ENCODE peak calls at places on chromosome 19, in six cellular contexts. G, P, H, Q, V and R are unnamed samples.

GRCh38 chr19:2775556-2776430 is 7.3 kb downstream of the SGTA start:
- DNase-seq in P (no peak), V (no peak), Q (no peak), G (no peak), H (no peak), R (no peak)

GRCh38 chr19:6697291-6697690 is 23.2 kb downstream of the C3 start:
- DNase-seq in V (no peak), H (no peak), G (no peak), Q (no peak), P (no peak), R (no peak)

GRCh38 chr19:54574527-54575056 is 1.0 kb downstream of the LILRA2 start:
- DNase-seq in G (no peak), H (no peak), Q (no peak), V (no peak), P (no peak), R (no peak)

GRCh38 chr19:29446331-29446730 is 79.5 kb upstream of the VSTM2B start:
- DNase-seq in V (no peak), H (no peak), Q (no peak), G (no peak), P (no peak), R (no peak)

GRCh38 chr19:40223135-40223822 is 3.2 kb downstream of the CCNP start:
- DNase-seq in G (no peak), Q (no peak), V (no peak), H (peak; percentile 85), P (no peak), R (no peak)

GRCh38 chr19:3808420-3809143 is 22.4 kb upstream of the MATK start:
- DNase-seq in G (no peak), P (no peak), H (no peak), Q (no peak), V (no peak), R (no peak)

GRCh38 chr19:35977446-35978222 is 17.4 kb upstream of the SDHAF1 start:
- DNase-seq in H (no peak), Q (peak; percentile 45), V (peak; percentile 78), P (no peak), G (no peak), R (peak; percentile 59)

GRCh38 chr19:3509566-3509989 is 3.5 kb downstream of the FZR1 start:
- DNase-seq in V (no peak), G (no peak), P (no peak), Q (no peak), H (no peak), R (no peak)

GRCh38 chr19:41774515-41774980 is 19.2 kb downstream of the CEACAM6 start:
- DNase-seq in V (no peak), G (no peak), P (no peak), H (no peak), Q (peak; percentile 88), R (no peak)

GRCh38 chr19:55086730-55087541 is 11.3 kb downstream of the EPS8L1 start:
- DNase-seq in G (no peak), P (no peak), H (peak; percentile 88), V (no peak), Q (no peak), R (peak; percentile 99)

GRCh38 chr19:51064534-51065220 is at the start of gene KLK13:
- DNase-seq in P (no peak), H (peak; percentile 50), Q (peak; percentile 7), V (peak; percentile 98), G (no peak), R (no peak)

GRCh38 chr19:39846678-39847486 is 703 bp upstream of the FBL start:
- DNase-seq in P (no peak), V (peak; percentile 39), G (no peak), Q (no peak), H (no peak), R (no peak)

GRCh38 chr19:3054265-3054971 is 7.9 kb downstream of the TLE5 start:
- DNase-seq in V (no peak), Q (no peak), P (no peak), H (no peak), G (no peak), R (no peak)

GRCh38 chr19:2266183-2266993 is 10.2 kb upstream of the JSRP1 start:
- DNase-seq in Q (no peak), G (peak; percentile 54), V (peak; percentile 60), P (no peak), H (no peak), R (peak; percentile 46)

GRCh38 chr19:17951151-17952040 is 15.5 kb upstream of the KCNN1 start:
- DNase-seq in P (no peak), G (no peak), Q (no peak), V (no peak), H (no peak), R (no peak)

GRCh38 chr19:42132851-42133528 is 744 bp upstream of the POU2F2 start:
- DNase-seq in H (peak; percentile 70), V (peak; percentile 97), G (peak; percentile 33), Q (peak; percentile 13), P (no peak), R (peak; percentile 96)

GRCh38 chr19:18789883-18790565 is 1.1 kb downstream of the COMP start:
- DNase-seq in H (peak; percentile 27), V (peak; percentile 92), P (no peak), G (no peak), Q (no peak), R (peak; percentile 69)

DNA sequence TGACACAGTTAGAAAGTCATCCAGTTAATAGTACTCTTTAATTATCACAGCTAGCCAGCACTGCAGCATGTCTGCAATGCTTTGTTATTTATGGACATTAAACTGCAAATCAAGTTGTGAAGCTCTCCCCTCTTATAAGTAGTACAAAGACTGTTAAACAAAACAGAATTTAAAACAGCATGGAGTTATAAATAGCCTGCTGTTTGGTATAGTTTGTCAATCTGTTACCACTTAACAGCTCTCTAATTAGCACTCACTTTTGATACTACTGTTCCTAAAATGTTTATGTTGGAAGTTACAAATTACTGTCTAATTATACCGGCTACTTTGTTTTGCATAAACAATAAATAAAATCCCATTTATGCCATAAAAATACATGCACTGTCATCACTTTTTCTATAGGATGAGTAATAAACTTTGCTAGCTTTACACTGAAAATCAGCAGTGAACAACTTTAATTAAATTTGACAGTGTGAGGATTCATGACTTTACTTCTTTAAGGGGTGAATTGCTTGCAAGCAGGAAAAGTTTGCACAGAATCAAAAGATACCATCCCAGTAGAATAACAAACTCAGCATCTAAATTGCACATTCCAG is 853.0 kb downstream of the UQCRFS1 start:
- DNase-seq in H (no peak), V (no peak), Q (no peak), P (no peak), G (no peak), R (no peak)
- TF ChIP-seq SIN3A in H (no peak), V (no peak), Q (no peak), P (no peak), G (no peak), R (no peak)

GRCh38 chr19:32570081-32570785 is 10.8 kb upstream of the PDCD5 start:
- DNase-seq in V (peak; percentile 36), G (no peak), P (peak; percentile 52), H (no peak), Q (peak; percentile 26), R (peak; percentile 75)
- TF ChIP-seq SIN3A in V (no peak), G (no peak), P (no peak), H (no peak), Q (no peak), R (no peak)

GRCh38 chr19:13953021-13953531 is 767 bp downstream of the DCAF15 start:
- DNase-seq in V (peak; percentile 50), G (no peak), H (no peak), P (no peak), Q (no peak), R (no peak)

GRCh38 chr19:13954185-13954584 is 1.9 kb downstream of the DCAF15 start:
- DNase-seq in Q (no peak), P (no peak), V (no peak), H (no peak), G (no peak), R (no peak)

GRCh38 chr19:13951799-13952153 is 533 bp upstream of the DCAF15 start:
- DNase-seq in V (no peak), G (no peak), Q (no peak), H (no peak), P (no peak), R (no peak)

GRCh38 chr19:13951043-13951442 is 1.3 kb upstream of the DCAF15 start:
- DNase-seq in H (no peak), P (no peak), Q (no peak), G (no peak), V (no peak), R (no peak)

GRCh38 chr19:13952154-13953020 is at the start of gene DCAF15:
- DNase-seq in G (peak; percentile 99), P (peak; percentile 95), V (peak; percentile 99), Q (peak; percentile 99), H (peak; percentile 99), R (peak; percentile 99)
- TF ChIP-seq SIN3A in G (peak; percentile 86), P (peak; percentile 62), V (no peak), Q (no peak), H (peak; percentile 47), R (no peak)

GRCh38 chr19:12325690-12326089 is 7.7 kb downstream of the ZNF563 start:
- DNase-seq in Q (no peak), H (no peak), G (no peak), P (no peak), V (no peak), R (no peak)

GRCh38 chr19:12330340-12330739 is 3.1 kb downstream of the ZNF563 start:
- DNase-seq in G (no peak), Q (no peak), H (no peak), V (no peak), P (no peak), R (no peak)

GRCh38 chr19:12333162-12334159 is at the start of gene ZNF563:
- DNase-seq in P (peak; percentile 76), V (peak; percentile 77), Q (no peak), G (peak; percentile 93), H (peak; percentile 93), R (peak; percentile 94)

DNA sequence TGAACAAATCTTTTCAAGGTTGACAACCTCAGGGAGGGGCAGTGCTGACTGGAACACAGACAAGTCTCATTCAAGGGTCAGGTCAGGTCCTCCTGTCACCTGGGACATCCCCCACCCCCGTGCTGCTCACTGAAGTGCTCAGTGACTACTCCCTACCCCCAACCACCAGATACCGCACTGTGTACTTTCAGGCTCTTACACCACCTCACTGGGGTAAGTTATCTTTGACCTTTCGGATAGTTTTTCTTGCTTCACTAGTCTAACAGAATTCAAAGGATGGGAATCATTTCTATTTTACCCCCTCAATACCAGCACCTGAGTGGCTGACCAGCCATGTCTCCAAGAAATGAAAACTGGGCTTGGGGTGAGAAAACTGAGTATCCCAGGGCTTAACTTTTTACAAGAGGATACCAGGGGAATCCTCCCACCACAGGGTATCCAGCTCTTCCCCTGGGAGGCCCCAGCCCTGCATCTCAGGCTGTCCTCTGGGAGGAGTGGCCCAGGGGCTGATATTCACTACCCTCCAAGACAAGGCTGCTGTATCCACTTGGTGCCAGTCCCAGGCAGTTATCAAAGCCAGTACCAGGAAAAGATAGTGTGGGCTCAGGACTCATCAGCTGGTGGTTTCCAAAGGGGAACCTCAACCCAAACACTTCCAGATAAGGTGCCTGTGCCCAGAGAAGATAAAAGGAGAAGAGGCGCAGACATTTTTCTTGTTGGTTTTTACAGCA is 2.1 kb downstream of the ZNF563 start:
- DNase-seq in Q (no peak), V (no peak), P (no peak), H (no peak), G (peak; percentile 82), R (no peak)
- TF ChIP-seq SIN3A in Q (no peak), V (no peak), P (no peak), H (no peak), G (no peak), R (no peak)

DNA sequence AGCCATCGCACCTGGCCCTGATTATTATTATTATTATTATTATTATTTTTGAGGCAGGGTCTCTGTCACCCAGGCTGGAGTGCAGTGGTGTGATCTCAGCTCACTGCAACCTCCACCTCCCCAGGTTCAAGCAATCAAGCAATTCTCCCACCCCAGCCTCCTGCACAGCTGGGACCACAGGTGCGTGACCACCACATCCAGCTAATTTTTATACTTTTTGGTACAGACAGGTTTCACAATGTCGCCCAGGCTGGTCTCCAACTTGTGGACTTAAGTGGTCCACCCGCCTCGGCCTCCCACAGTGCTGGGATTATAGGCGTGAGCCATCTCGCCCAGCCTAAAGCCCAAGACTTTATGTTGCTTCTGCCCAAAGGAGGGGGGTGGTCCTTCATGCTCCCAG is 6.0 kb upstream of the AP1M2 start:
- DNase-seq in V (no peak), H (no peak), Q (no peak), G (no peak), P (no peak), R (no peak)
- TF ChIP-seq SIN3A in V (no peak), H (no peak), Q (no peak), G (no peak), P (no peak), R (no peak)